ENCODE peak calls at places on chromosomes 5 and 9, in ten cellular contexts. V, K, F, D, M, X, U, O, J and L are unnamed samples.

GRCh38 chr9:110156902-110157301 is 51.1 kb downstream of the C9orf152 start:
- DNase-seq in K (no peak), U (no peak), J (no peak), M (no peak), F (no peak), V (no peak), D (no peak), X (no peak), O (no peak), L (no peak)

GRCh38 chr5:142245776-142246175 is 79.0 kb downstream of the SPRY4 start:
- DNase-seq in U (no peak), O (no peak), D (no peak), V (no peak), F (no peak), M (no peak), K (no peak), J (no peak), X (no peak), L (no peak)

GRCh38 chr9:109588415-109588814 is 90.3 kb upstream of the PTPN3 start:
- DNase-seq in F (no peak), X (no peak), M (no peak), K (no peak), D (no peak), J (no peak), V (no peak), O (no peak), U (no peak), L (no peak)

GRCh38 chr5:80977764-80978163 is 17.6 kb downstream of the RASGRF2 start:
- DNase-seq in X (no peak), J (no peak), M (no peak), V (no peak), D (no peak), U (no peak), O (no peak), K (no peak), F (no peak), L (no peak)

GRCh38 chr9:93826905-93827544 is 128.1 kb downstream of the BARX1 start:
- DNase-seq in J (no peak), V (no peak), X (no peak), U (no peak), K (no peak), D (no peak), M (no peak), F (no peak), O (peak; percentile 53), L (no peak)

GRCh38 chr5:147835386-147835798 is 3.9 kb upstream of the SPINK1 start:
- DNase-seq in U (no peak), V (no peak), D (no peak), O (no peak), M (no peak), K (no peak), J (no peak), F (peak; percentile 34), X (no peak), L (no peak)

GRCh38 chr5:142810081-142810480 is 39.9 kb downstream of the ARHGAP26 start:
- DNase-seq in D (no peak), K (no peak), X (peak; percentile 67), F (no peak), V (no peak), O (no peak), M (no peak), U (no peak), J (no peak), L (no peak)

GRCh38 chr9:8262625-8263622 is 463.3 kb upstream of the DMAC1 start:
- DNase-seq in F (no peak), K (no peak), O (no peak), V (peak; percentile 11), M (no peak), U (no peak), X (no peak), D (no peak), J (no peak), L (no peak)

GRCh38 chr9:95085036-95085770 is 232.3 kb downstream of the FANCC start:
- DNase-seq in X (no peak), K (peak; percentile 65), M (no peak), O (no peak), D (peak; percentile 35), F (peak; percentile 31), V (no peak), J (no peak), U (no peak), L (no peak)

GRCh38 chr9:37353791-37354190 is 68.7 kb upstream of the GRHPR start:
- DNase-seq in M (no peak), J (no peak), X (no peak), D (no peak), F (no peak), U (no peak), O (no peak), K (no peak), V (no peak), L (no peak)

GRCh38 chr9:17137576-17137975 is 2.7 kb downstream of the CNTLN start:
- DNase-seq in F (no peak), X (no peak), O (no peak), K (no peak), V (no peak), U (no peak), M (no peak), J (no peak), D (no peak), L (no peak)

GRCh38 chr5:4058899-4059298 is 463.3 kb downstream of the IRX1 start:
- DNase-seq in V (no peak), K (no peak), X (no peak), F (no peak), O (no peak), J (no peak), U (no peak), D (peak; percentile 56), M (no peak), L (no peak)

GRCh38 chr5:15472116-15472515 is 27.9 kb upstream of the FBXL7 start:
- DNase-seq in J (no peak), V (no peak), K (no peak), F (no peak), U (no peak), M (no peak), O (no peak), D (no peak), X (no peak), L (no peak)
- TF ChIP-seq POLR2A in J (no peak), V (no peak), K (no peak), F (no peak), U (no peak), M (no peak), O (no peak), D (no peak), X (no peak), L (no peak)

DNA sequence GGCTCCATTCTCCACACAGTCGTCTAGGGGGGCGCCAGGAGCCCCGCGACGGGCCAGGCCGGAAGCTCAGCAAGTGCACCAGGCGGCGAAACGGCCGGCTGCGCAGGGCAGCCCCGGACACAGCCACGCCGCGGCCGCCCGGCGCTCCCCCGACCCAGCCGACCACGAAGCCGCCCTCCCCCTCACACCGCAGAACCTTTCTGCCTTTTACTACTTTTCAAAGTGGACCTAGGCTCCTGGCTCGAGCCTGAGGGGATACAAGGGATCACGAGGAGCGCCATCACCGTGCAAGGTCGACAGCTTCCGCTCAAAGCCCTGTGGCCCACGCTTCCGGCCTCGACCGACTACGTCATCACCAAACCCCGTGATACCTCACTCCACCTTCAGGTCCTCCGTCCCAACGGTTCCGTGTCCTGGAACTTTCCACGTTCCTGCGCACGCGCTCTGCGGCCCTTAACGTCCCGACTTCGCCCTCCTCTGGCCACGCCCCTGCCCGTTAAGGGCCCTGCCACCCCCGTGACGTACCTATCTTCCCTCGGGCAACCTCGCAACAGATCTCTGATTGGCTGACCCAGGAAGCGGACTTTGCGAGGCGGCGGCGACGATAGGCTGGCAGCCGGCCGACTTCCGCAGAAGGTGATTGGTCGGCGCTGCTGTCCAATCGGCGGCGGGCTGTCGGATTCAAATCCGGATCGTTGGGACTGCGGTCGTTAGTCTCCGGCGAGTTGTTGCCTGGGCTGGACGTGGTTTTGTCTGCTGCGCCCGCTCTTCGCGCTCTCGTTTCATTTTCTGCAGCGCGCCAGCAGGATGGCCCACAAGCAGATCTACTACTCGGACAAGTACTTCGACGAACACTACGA is at the start of gene CKS2:
- DNase-seq in V (peak; percentile 100), J (peak; percentile 92), U (peak; percentile 100), K (peak; percentile 100), M (peak; percentile 98), X (peak; percentile 100), F (peak; percentile 100), D (peak; percentile 100), O (peak; percentile 100), L (peak; percentile 91)
- TF ChIP-seq POLR2A in V (peak; percentile 99), J (peak; percentile 96), U (peak; percentile 97), K (peak; percentile 92), M (peak; percentile 97), X (peak; percentile 97), F (peak; percentile 98), D (peak; percentile 93), O (no peak), L (peak; percentile 97)

GRCh38 chr9:134407123-134407779 is 81.0 kb downstream of the RXRA start:
- DNase-seq in X (peak; percentile 92), D (peak; percentile 87), J (peak; percentile 99), K (peak; percentile 91), V (peak; percentile 82), M (no peak), O (peak; percentile 96), U (peak; percentile 85), F (peak; percentile 90), L (peak; percentile 100)
- TF ChIP-seq POLR2A in X (no peak), D (no peak), J (peak; percentile 64), K (no peak), V (no peak), M (no peak), O (no peak), U (no peak), F (peak; percentile 41), L (peak; percentile 72)

GRCh38 chr5:159206368-159206767 is 3.0 kb downstream of the RNF145 start:
- DNase-seq in V (no peak), D (no peak), M (no peak), F (no peak), K (no peak), X (no peak), U (no peak), O (no peak), J (no peak), L (no peak)

GRCh38 chr5:159202151-159202550 is 7.2 kb downstream of the RNF145 start:
- DNase-seq in V (no peak), D (no peak), O (no peak), X (no peak), J (no peak), M (no peak), F (no peak), U (no peak), K (no peak), L (no peak)

GRCh38 chr5:159206818-159207217 is 2.5 kb downstream of the RNF145 start:
- DNase-seq in M (no peak), U (no peak), J (no peak), K (no peak), O (no peak), D (no peak), V (no peak), X (no peak), F (no peak), L (no peak)

GRCh38 chr5:159199780-159200179 is 9.6 kb downstream of the RNF145 start:
- DNase-seq in M (no peak), J (no peak), U (no peak), O (no peak), D (no peak), V (no peak), K (no peak), F (no peak), X (no peak), L (no peak)

DNA sequence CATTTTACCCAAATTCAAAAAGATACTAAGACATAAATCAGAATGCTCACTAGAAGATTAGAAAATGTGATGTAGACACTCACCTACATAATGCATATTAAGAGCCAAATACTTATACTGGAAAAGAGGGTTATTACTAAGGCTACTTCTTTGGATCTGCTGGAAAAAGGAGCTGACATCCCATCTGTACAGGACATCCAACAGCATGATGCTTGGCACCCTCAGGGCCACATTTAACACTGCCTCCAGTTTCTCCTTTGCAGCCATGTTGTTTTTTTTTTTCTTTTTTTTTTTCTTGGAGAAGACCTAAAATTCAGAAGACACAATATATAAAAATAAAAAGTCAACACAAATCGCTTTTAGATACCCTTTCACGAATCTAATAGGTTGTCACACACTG is 6.0 kb downstream of the RNF145 start:
- DNase-seq in F (no peak), U (no peak), D (no peak), K (no peak), J (no peak), X (no peak), V (no peak), M (no peak), O (no peak), L (no peak)
- TF ChIP-seq POLR2A in F (no peak), U (no peak), D (no peak), K (no peak), J (no peak), X (no peak), V (no peak), M (no peak), O (no peak), L (no peak)